ENCODE peak calls at places on chromosomes 3 and 15, in six cellular contexts. One of them, this sample, is unnamed.

GRCh38 chr3:174986685-174987084 is 127.6 kb downstream of the NAALADL2 start:
- DNase-seq in astrocyte: peak
- DNase-seq in H1: no peak
- DNase-seq in progenitor cell of endocrine pancreas: no peak
- DNase-seq in psoas muscle: no peak
- DNase-seq in heart right ventricle: no peak
- DNase-seq in this sample: no peak

GRCh38 chr3:49026536-49026935 is 2.7 kb downstream of the IMPDH2 start:
- DNase-seq in astrocyte: no peak
- DNase-seq in H1: no peak
- DNase-seq in progenitor cell of endocrine pancreas: no peak
- DNase-seq in psoas muscle: no peak
- DNase-seq in heart right ventricle: no peak
- DNase-seq in this sample: no peak

GRCh38 chr3:134487406-134487805 is 1.5 kb downstream of the CEP63 start:
- DNase-seq in astrocyte: no peak
- DNase-seq in H1: no peak
- DNase-seq in progenitor cell of endocrine pancreas: no peak
- DNase-seq in psoas muscle: no peak
- DNase-seq in heart right ventricle: no peak
- DNase-seq in this sample: no peak

GRCh38 chr3:148604270-148605085 is 93.2 kb upstream of the AGTR1 start:
- DNase-seq in astrocyte: peak
- DNase-seq in H1: no peak
- DNase-seq in progenitor cell of endocrine pancreas: no peak
- DNase-seq in psoas muscle: peak
- DNase-seq in heart right ventricle: no peak
- DNase-seq in this sample: no peak

GRCh38 chr15:68431792-68432401 is at the start of gene ITGA11:
- DNase-seq in astrocyte: peak
- DNase-seq in H1: peak
- DNase-seq in progenitor cell of endocrine pancreas: peak
- DNase-seq in psoas muscle: peak
- DNase-seq in heart right ventricle: peak
- DNase-seq in this sample: no peak

GRCh38 chr15:71538922-71539321 is 271.4 kb upstream of the NR2E3 start:
- DNase-seq in astrocyte: no peak
- DNase-seq in H1: no peak
- DNase-seq in progenitor cell of endocrine pancreas: no peak
- DNase-seq in psoas muscle: no peak
- DNase-seq in heart right ventricle: no peak
- DNase-seq in this sample: no peak

GRCh38 chr15:83115831-83116565 is 8.6 kb downstream of the TM6SF1 start:
- DNase-seq in astrocyte: no peak
- DNase-seq in H1: no peak
- DNase-seq in progenitor cell of endocrine pancreas: no peak
- DNase-seq in psoas muscle: no peak
- DNase-seq in heart right ventricle: no peak
- DNase-seq in this sample: no peak

GRCh38 chr3:157692468-157692867 is 189.3 kb upstream of the VEPH1 start:
- DNase-seq in astrocyte: no peak
- DNase-seq in H1: no peak
- DNase-seq in progenitor cell of endocrine pancreas: no peak
- DNase-seq in psoas muscle: no peak
- DNase-seq in heart right ventricle: no peak
- DNase-seq in this sample: no peak

GRCh38 chr3:120227710-120228347 is 57.2 kb downstream of the GPR156 start:
- DNase-seq in astrocyte: no peak
- DNase-seq in H1: no peak
- DNase-seq in progenitor cell of endocrine pancreas: no peak
- DNase-seq in psoas muscle: no peak
- DNase-seq in heart right ventricle: no peak
- DNase-seq in this sample: no peak

GRCh38 chr3:129911261-129911861 is 17.9 kb upstream of the TMCC1 start:
- DNase-seq in astrocyte: no peak
- DNase-seq in H1: no peak
- DNase-seq in progenitor cell of endocrine pancreas: no peak
- DNase-seq in psoas muscle: no peak
- DNase-seq in heart right ventricle: peak
- DNase-seq in this sample: no peak

GRCh38 chr3:151568095-151568685 is 107.3 kb upstream of the IGSF10 start:
- DNase-seq in astrocyte: no peak
- DNase-seq in H1: no peak
- DNase-seq in progenitor cell of endocrine pancreas: no peak
- DNase-seq in psoas muscle: no peak
- DNase-seq in heart right ventricle: no peak
- DNase-seq in this sample: no peak

DNA sequence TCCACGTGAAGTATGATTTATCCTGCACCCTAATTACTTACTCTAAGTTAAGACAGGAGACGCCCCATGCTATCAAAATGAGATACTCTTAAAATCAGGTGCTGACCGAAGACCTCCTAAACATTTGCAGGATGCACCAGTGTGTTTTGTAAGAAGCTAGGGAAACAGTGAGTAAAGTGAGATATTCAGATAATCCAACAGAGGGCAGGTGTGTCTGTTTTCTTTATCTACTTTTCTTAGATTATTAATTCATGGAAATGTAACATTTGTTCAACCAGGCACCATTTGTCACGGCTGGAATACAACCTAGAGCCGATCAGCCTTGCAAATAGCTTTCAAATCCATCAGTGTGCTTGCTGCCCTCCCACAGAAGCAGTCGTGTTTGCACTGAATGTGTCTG is 202.0 kb upstream of the CHRM5 start:
- DNase-seq in astrocyte: no peak
- DNase-seq in H1: no peak
- DNase-seq in progenitor cell of endocrine pancreas: no peak
- DNase-seq in psoas muscle: no peak
- DNase-seq in heart right ventricle: no peak
- DNase-seq in this sample: no peak
- TF ChIP-seq CTCF in astrocyte: no peak
- TF ChIP-seq CTCF in H1: no peak
- TF ChIP-seq CTCF in progenitor cell of endocrine pancreas: no peak
- TF ChIP-seq CTCF in psoas muscle: no peak
- TF ChIP-seq CTCF in heart right ventricle: no peak
- TF ChIP-seq CTCF in this sample: no peak

DNA sequence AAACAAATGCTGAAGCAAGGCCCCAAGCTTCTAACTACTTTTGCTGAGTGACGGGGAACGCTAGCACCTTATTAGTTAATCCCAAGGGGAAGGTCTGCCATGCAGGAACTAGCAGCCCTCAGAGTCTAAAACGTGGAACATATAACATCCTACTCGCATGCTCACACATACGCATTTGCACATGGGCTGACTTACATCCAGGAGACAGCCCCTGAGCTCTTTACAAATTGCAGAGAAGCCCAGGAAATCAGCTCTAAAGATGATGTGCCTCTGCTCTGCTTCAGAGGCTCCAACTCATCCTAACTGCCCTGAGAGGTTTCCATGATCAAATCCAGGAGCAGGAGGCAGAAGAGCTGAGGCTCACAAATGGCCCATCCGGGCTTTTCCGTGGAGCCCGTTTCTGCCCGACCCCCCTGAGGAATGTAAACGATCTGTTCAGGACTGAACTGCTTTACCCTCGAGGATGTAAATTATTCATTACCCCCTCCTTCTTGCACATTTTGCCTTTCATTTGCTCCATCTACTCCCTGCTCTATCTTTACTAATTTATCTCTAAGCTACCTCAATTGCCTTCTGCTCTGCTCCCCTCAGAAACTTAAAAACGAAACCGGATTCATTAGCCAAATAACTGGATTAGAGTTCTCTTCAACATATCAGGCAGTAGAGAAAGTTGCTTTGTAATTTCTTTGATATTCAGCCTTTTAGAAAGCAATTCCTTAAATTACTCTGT is 141.9 kb upstream of the CCDC54 start:
- DNase-seq in astrocyte: no peak
- DNase-seq in H1: no peak
- DNase-seq in progenitor cell of endocrine pancreas: no peak
- DNase-seq in psoas muscle: no peak
- DNase-seq in heart right ventricle: no peak
- DNase-seq in this sample: no peak
- TF ChIP-seq CTCF in astrocyte: no peak
- TF ChIP-seq CTCF in H1: no peak
- TF ChIP-seq CTCF in progenitor cell of endocrine pancreas: no peak
- TF ChIP-seq CTCF in psoas muscle: no peak
- TF ChIP-seq CTCF in heart right ventricle: no peak
- TF ChIP-seq CTCF in this sample: no peak

DNA sequence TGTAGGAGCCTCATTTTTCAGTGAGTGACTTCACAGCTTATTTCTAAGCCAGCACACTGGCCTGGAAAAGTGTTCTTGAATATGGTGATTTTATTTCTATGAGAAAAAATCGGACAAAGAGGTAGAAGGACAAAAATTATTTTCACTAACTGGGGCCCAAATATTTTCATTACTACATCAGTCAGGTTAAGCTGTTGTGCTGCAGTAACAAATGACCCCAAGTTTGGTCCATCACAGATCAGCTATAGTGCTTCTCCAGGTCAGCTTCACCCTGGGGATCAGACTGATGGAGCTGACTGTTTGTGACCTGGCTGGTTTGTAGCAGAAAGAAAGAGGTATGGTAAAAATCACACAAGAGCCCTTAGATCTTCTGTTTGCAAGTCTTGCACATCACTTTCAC is 97.9 kb upstream of the STT3B start:
- DNase-seq in astrocyte: no peak
- DNase-seq in H1: no peak
- DNase-seq in progenitor cell of endocrine pancreas: no peak
- DNase-seq in psoas muscle: no peak
- DNase-seq in heart right ventricle: no peak
- DNase-seq in this sample: no peak
- TF ChIP-seq CTCF in astrocyte: no peak
- TF ChIP-seq CTCF in H1: no peak
- TF ChIP-seq CTCF in progenitor cell of endocrine pancreas: no peak
- TF ChIP-seq CTCF in psoas muscle: no peak
- TF ChIP-seq CTCF in heart right ventricle: no peak
- TF ChIP-seq CTCF in this sample: no peak

GRCh38 chr15:58077427-58077826 is 11.9 kb upstream of the ALDH1A2 start:
- DNase-seq in astrocyte: no peak
- DNase-seq in H1: no peak
- DNase-seq in progenitor cell of endocrine pancreas: no peak
- DNase-seq in psoas muscle: no peak
- DNase-seq in heart right ventricle: no peak
- DNase-seq in this sample: no peak
- TF ChIP-seq CTCF in astrocyte: peak
- TF ChIP-seq CTCF in H1: peak
- TF ChIP-seq CTCF in progenitor cell of endocrine pancreas: peak
- TF ChIP-seq CTCF in psoas muscle: no peak
- TF ChIP-seq CTCF in heart right ventricle: no peak
- TF ChIP-seq CTCF in this sample: no peak

GRCh38 chr15:44541282-44541958 is 4.5 kb downstream of the EIF3J start:
- DNase-seq in astrocyte: peak
- DNase-seq in H1: no peak
- DNase-seq in progenitor cell of endocrine pancreas: no peak
- DNase-seq in psoas muscle: no peak
- DNase-seq in heart right ventricle: no peak
- DNase-seq in this sample: no peak

GRCh38 chr15:44550256-44550655 is 13.3 kb downstream of the EIF3J start:
- DNase-seq in astrocyte: peak
- DNase-seq in H1: no peak
- DNase-seq in progenitor cell of endocrine pancreas: no peak
- DNase-seq in psoas muscle: no peak
- DNase-seq in heart right ventricle: no peak
- DNase-seq in this sample: peak

GRCh38 chr15:44550734-44551133 is 13.8 kb downstream of the EIF3J start:
- DNase-seq in astrocyte: no peak
- DNase-seq in H1: no peak
- DNase-seq in progenitor cell of endocrine pancreas: no peak
- DNase-seq in psoas muscle: no peak
- DNase-seq in heart right ventricle: no peak
- DNase-seq in this sample: no peak

GRCh38 chr15:44545934-44546802 is 9.2 kb downstream of the EIF3J start:
- DNase-seq in astrocyte: peak
- DNase-seq in H1: no peak
- DNase-seq in progenitor cell of endocrine pancreas: no peak
- DNase-seq in psoas muscle: peak
- DNase-seq in heart right ventricle: peak
- DNase-seq in this sample: no peak
- TF ChIP-seq CTCF in astrocyte: peak
- TF ChIP-seq CTCF in H1: no peak
- TF ChIP-seq CTCF in progenitor cell of endocrine pancreas: peak
- TF ChIP-seq CTCF in psoas muscle: peak
- TF ChIP-seq CTCF in heart right ventricle: no peak
- TF ChIP-seq CTCF in this sample: no peak

GRCh38 chr15:43523646-43524045 is 6.2 kb downstream of the MAP1A start:
- DNase-seq in astrocyte: no peak
- DNase-seq in H1: no peak
- DNase-seq in progenitor cell of endocrine pancreas: no peak
- DNase-seq in psoas muscle: no peak
- DNase-seq in heart right ventricle: no peak
- DNase-seq in this sample: no peak

GRCh38 chr15:43525131-43525530 is 7.7 kb downstream of the MAP1A start:
- DNase-seq in astrocyte: no peak
- DNase-seq in H1: no peak
- DNase-seq in progenitor cell of endocrine pancreas: no peak
- DNase-seq in psoas muscle: no peak
- DNase-seq in heart right ventricle: no peak
- DNase-seq in this sample: no peak

GRCh38 chr15:43526261-43526930 is 9.0 kb downstream of the MAP1A start:
- DNase-seq in astrocyte: no peak
- DNase-seq in H1: no peak
- DNase-seq in progenitor cell of endocrine pancreas: no peak
- DNase-seq in psoas muscle: no peak
- DNase-seq in heart right ventricle: no peak
- DNase-seq in this sample: peak

GRCh38 chr15:43522247-43522646 is 4.8 kb downstream of the MAP1A start:
- DNase-seq in astrocyte: no peak
- DNase-seq in H1: no peak
- DNase-seq in progenitor cell of endocrine pancreas: no peak
- DNase-seq in psoas muscle: no peak
- DNase-seq in heart right ventricle: no peak
- DNase-seq in this sample: no peak

GRCh38 chr15:43524254-43524847 is 6.9 kb downstream of the MAP1A start:
- DNase-seq in astrocyte: no peak
- DNase-seq in H1: no peak
- DNase-seq in progenitor cell of endocrine pancreas: no peak
- DNase-seq in psoas muscle: no peak
- DNase-seq in heart right ventricle: no peak
- DNase-seq in this sample: no peak
- TF ChIP-seq CTCF in astrocyte: no peak
- TF ChIP-seq CTCF in H1: no peak
- TF ChIP-seq CTCF in progenitor cell of endocrine pancreas: no peak
- TF ChIP-seq CTCF in psoas muscle: no peak
- TF ChIP-seq CTCF in heart right ventricle: no peak
- TF ChIP-seq CTCF in this sample: no peak